ENCODE peak calls at places on chromosomes 16 and 17, in six cellular contexts. M, N, R, S, W and Q are unnamed samples. For H3K4me1 and H3K36me3, the result is how much of the 10 kb centered on the place peaks cover.

GRCh38 chr17:43720311-43721060 is 38.1 kb downstream of the SOST start:
- DNase-seq in M (peak), N (peak), R (peak), S (peak), W (peak), Q (no peak)

GRCh38 chr17:226108-226772 is 44.8 kb upstream of the DOC2B start:
- DNase-seq in M (no peak), N (no peak), R (no peak), S (peak), W (no peak), Q (no peak)

GRCh38 chr16:21083729-21084268 is 66.8 kb downstream of the DNAH3 start:
- DNase-seq in M (peak), N (no peak), R (peak), S (peak), W (peak), Q (peak)

GRCh38 chr17:62802531-62803205 is 5.4 kb downstream of the MARCHF10 start:
- DNase-seq in M (no peak), N (no peak), R (no peak), S (no peak), W (no peak), Q (no peak)

GRCh38 chr17:59914274-59914854 is 21.4 kb downstream of the RPS6KB1 start:
- DNase-seq in M (peak), N (no peak), R (peak), S (no peak), W (no peak), Q (peak)

GRCh38 chr17:33689725-33690124 is 396.6 kb upstream of the ASIC2 start:
- DNase-seq in M (no peak), N (no peak), R (peak), S (no peak), W (no peak), Q (no peak)

GRCh38 chr16:30557397-30557949 is 701 bp downstream of the ZNF764 start:
- DNase-seq in M (peak), N (no peak), R (peak), S (no peak), W (no peak), Q (peak)

GRCh38 chr16:70573451-70574121 is 50.0 kb downstream of the SF3B3 start:
- DNase-seq in M (no peak), N (no peak), R (peak), S (peak), W (no peak), Q (no peak)

GRCh38 chr16:14202697-14203096 is 131.6 kb downstream of the MRTFB start:
- DNase-seq in M (no peak), N (no peak), R (peak), S (no peak), W (no peak), Q (peak)

GRCh38 chr16:10016761-10017160 is 165.5 kb downstream of the GRIN2A start:
- DNase-seq in M (no peak), N (no peak), R (no peak), S (no peak), W (no peak), Q (no peak)

GRCh38 chr17:81978901-81979298 is 1.5 kb downstream of the ASPSCR1 start:
- DNase-seq in M (no peak), N (no peak), R (no peak), S (no peak), W (peak), Q (no peak)

GRCh38 chr17:29394761-29395160 is 4.6 kb downstream of the TAOK1 start:
- DNase-seq in M (no peak), N (no peak), R (no peak), S (no peak), W (no peak), Q (no peak)

GRCh38 chr16:72960101-72960500 is 87.8 kb downstream of the ZFHX3 start:
- DNase-seq in M (no peak), N (no peak), R (no peak), S (no peak), W (no peak), Q (no peak)

GRCh38 chr16:87060026-87060986 is 256.9 kb downstream of the C16orf95 start:
- DNase-seq in M (no peak), N (no peak), R (peak), S (peak), W (no peak), Q (no peak)

GRCh38 chr17:77944390-77945222 is 13.9 kb upstream of the TNRC6C start:
- DNase-seq in M (no peak), N (no peak), R (peak), S (no peak), W (no peak), Q (no peak)
- H3K4me1 ChIP-seq in M (under half), N (under half), R (under half), S (under half), W (under half), Q (under half)

DNA sequence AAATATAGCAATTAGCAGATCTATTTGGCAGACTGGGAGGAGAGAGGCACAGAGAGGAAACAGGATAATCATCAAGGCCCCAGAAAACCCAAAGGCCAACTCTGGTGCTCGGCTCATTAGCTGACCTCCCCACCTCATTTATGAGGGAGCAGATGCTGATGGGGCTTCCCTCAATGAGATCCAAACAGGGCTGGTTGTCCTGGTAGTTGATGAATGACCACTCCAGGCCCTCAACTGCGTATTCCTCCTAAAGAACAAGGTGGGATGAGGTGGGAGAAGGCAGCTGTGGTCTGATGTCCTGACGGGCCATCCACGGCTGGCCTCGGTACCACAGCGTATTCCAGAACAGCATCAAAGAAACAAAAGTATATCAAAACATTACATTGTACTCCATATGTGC is 20.8 kb downstream of the ZNHIT3 start:
- DNase-seq in M (no peak), N (no peak), R (no peak), S (no peak), W (no peak), Q (no peak)
- H3K36me3 ChIP-seq in M (half or more), N (under half), R (under half), S (under half), W (half or more), Q (half or more)

DNA sequence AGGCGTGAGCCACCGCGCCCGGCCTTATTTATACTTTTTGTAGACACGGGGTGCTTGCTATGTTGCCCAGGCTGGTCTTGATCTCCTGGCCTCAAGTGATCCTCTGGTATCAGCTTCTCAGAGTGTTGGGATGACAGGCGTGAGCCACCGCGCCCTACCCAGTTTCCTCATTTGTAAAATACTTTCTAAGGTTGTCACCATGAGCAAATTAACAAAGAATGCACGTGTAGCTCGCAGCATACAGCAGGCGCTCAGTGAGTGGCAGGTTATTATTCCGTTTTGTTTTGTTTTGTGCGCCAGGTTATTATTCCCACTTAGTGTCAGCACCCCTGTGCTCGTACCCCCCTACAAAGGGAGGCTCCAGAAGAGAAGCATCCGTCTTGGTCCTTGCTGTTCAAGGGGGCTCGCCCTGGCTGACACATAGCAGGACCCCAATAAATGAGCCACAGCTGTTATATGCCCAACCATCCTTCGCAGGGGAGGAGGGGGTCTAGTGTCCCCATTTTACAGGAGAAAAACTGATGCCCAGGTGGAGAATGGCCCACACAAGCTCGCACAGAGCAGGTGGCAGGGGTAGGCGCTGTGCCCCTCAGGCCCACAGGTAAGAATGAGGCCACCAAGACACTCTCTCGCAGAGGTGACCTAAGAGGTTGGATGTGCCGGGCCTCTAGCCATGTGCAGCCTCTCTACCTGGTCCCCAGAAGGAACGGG is 686 bp upstream of the MIEF2 start:
- DNase-seq in M (no peak), N (no peak), R (peak), S (no peak), W (no peak), Q (no peak)
- H3K4me1 ChIP-seq in M (under half), N (under half), R (under half), S (under half), W (half or more), Q (under half)

DNA sequence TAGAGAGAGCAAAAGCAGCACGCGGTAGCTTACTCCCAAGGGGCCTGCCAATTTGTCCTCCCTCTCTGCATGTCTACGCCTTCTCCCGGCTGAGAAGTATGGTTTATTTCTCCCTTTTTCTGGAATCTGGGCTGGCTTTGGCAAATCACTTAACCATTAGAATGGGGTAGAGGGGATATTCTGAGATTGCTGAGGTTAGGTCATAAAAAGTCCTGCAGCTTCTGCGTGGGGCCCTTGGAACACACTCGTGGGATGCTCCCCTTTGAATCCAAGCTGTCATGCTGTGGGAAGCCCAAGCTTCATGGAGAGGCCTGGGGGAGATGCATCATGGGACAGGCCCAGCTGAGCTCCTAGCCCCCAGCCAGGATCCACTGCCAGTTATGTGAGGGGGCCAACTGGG is 403.6 kb upstream of the MAF start:
- DNase-seq in M (no peak), N (no peak), R (no peak), S (no peak), W (no peak), Q (no peak)
- H3K36me3 ChIP-seq in M (under half), N (under half), R (under half), S (under half), W (under half), Q (under half)

GRCh38 chr16:89383095-89384003 is 107.0 kb downstream of the ANKRD11 start:
- DNase-seq in M (no peak), N (no peak), R (no peak), S (peak), W (peak), Q (peak)
- H3K4me1 ChIP-seq in M (under half), N (under half), R (under half), S (under half), W (half or more), Q (under half)

GRCh38 chr17:80908776-80909175 is 82.9 kb upstream of the CHMP6 start:
- DNase-seq in M (no peak), N (no peak), R (no peak), S (no peak), W (no peak), Q (no peak)
- H3K36me3 ChIP-seq in M (half or more), N (under half), R (under half), S (under half), W (half or more), Q (under half)

DNA sequence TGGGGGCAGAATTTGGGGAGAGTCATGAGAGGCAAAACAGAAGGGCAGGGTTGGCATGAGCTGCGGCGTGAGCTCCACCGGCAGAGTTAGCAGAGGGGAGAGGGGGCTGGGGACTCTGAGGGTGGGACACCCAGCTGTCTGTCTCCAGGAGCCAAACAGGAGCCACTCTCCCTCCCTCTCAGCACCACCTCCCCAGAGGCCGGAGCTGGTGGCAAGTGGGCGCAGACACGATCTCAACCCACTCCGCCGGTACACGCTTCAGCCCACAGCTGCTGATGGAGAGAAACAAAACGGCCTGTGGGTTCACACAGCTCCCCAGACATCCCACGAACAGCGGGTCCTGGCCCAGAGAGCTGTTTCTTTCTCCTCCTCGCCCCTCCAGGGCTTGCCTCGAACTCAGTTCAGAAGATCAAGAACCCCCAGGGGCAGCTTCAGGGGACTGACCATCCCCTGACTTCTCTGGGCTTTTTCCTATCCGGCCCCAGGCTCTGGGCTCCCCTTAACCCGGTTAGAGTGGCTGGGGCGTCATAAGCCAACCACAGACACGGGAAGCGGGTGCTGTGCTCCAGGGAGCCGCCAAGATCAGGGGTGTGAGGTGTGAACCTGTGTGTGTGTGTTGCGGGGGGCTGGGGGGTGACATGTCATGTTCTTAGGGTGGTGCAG is 7.6 kb downstream of the RHBDF2 start:
- DNase-seq in M (no peak), N (no peak), R (no peak), S (no peak), W (peak), Q (no peak)
- H3K4me1 ChIP-seq in M (under half), N (under half), R (under half), S (under half), W (half or more), Q (under half)